ENCODE peak calls at places on chromosomes 5 and 9, in eight cellular contexts. B is mesothelial cell of epicardium; W is pons; Q is HCEC 1CT; P is NCI-H1694 treated with DMSO at 0.1 percent for 48 hours; G is coronary artery; X is endothelial cell; O is CD4-positive, alpha-beta memory T cell. H is an unnamed sample.

GRCh38 chr9:95724253-95724991 is 151.1 kb upstream of the ERCC6L2 start:
- DNase-seq in B (no peak), W (no peak), Q (no peak), P (no peak), G (no peak), X (no peak), O (peak; percentile 84), H (no peak)

GRCh38 chr5:73095564-73096238 is 24.7 kb upstream of the TMEM171 start:
- DNase-seq in B (no peak), W (no peak), Q (no peak), P (no peak), G (no peak), X (no peak), O (no peak), H (no peak)

GRCh38 chr5:177355162-177355867 is 2.4 kb upstream of the RGS14 start:
- DNase-seq in B (no peak), W (no peak), Q (no peak), P (no peak), G (no peak), X (no peak), O (no peak), H (no peak)

GRCh38 chr9:85420750-85421149 is 321.0 kb downstream of the AGTPBP1 start:
- DNase-seq in B (no peak), W (no peak), Q (no peak), P (no peak), G (no peak), X (peak; percentile 18), O (no peak), H (peak; percentile 92)

GRCh38 chr5:145915970-145916638 is 20.3 kb upstream of the SH3RF2 start:
- DNase-seq in B (no peak), W (no peak), Q (no peak), P (no peak), G (no peak), X (no peak), O (no peak), H (peak; percentile 64)

GRCh38 chr9:15142903-15143534 is 164.0 kb downstream of the TTC39B start:
- DNase-seq in B (no peak), W (peak; percentile 60), Q (peak; percentile 49), P (peak; percentile 75), G (no peak), X (peak; percentile 9), O (peak; percentile 29), H (peak; percentile 83)

GRCh38 chr5:146018461-146019375 is 82.3 kb downstream of the SH3RF2 start:
- DNase-seq in B (no peak), W (no peak), Q (no peak), P (no peak), G (no peak), X (no peak), O (no peak), H (no peak)

GRCh38 chr5:72203251-72203845 is 96.1 kb downstream of the MAP1B start:
- DNase-seq in B (no peak), W (no peak), Q (no peak), P (no peak), G (no peak), X (no peak), O (no peak), H (no peak)

GRCh38 chr5:417301-417700 is 25.7 kb upstream of the EXOC3 start:
- DNase-seq in B (no peak), W (no peak), Q (no peak), P (no peak), G (no peak), X (no peak), O (no peak), H (no peak)

GRCh38 chr9:2856400-2856799 is 12.5 kb upstream of the PUM3 start:
- DNase-seq in B (no peak), W (no peak), Q (no peak), P (no peak), G (no peak), X (no peak), O (no peak), H (no peak)

GRCh38 chr5:42555797-42556196 is 132.6 kb downstream of the GHR start:
- DNase-seq in B (no peak), W (no peak), Q (no peak), P (no peak), G (no peak), X (no peak), O (no peak), H (no peak)

GRCh38 chr9:91346644-91347043 is 15.1 kb downstream of the AUH start:
- DNase-seq in B (no peak), W (no peak), Q (no peak), P (no peak), G (no peak), X (no peak), O (no peak), H (no peak)

GRCh38 chr5:54243483-54244080 is 66.8 kb downstream of the ARL15 start:
- DNase-seq in B (no peak), W (peak; percentile 32), Q (peak; percentile 43), P (peak; percentile 35), G (no peak), X (peak; percentile 47), O (peak; percentile 29), H (peak; percentile 50)

GRCh38 chr5:179143446-179143845 is 83.3 kb downstream of the ZNF354C start:
- DNase-seq in B (no peak), W (no peak), Q (peak; percentile 13), P (no peak), G (no peak), X (no peak), O (no peak), H (peak; percentile 43)

GRCh38 chr9:110623462-110624025 is 44.0 kb upstream of the SVEP1 start:
- DNase-seq in B (no peak), W (peak; percentile 88), Q (peak; percentile 64), P (peak; percentile 36), G (no peak), X (peak; percentile 54), O (peak; percentile 0), H (peak; percentile 77)

GRCh38 chr9:40884072-40884901 is 244.2 kb downstream of the FOXD4L6 start:
- DNase-seq in B (no peak), W (no peak), Q (no peak), P (no peak), G (peak; percentile 73), X (no peak), O (no peak), H (no peak)

GRCh38 chr9:26856413-26857032 is 36.1 kb downstream of the CAAP1 start:
- DNase-seq in B (no peak), W (peak; percentile 37), Q (peak; percentile 46), P (peak; percentile 40), G (no peak), X (peak; percentile 50), O (peak; percentile 6), H (peak; percentile 72)

GRCh38 chr9:37611014-37611413 is 18.6 kb upstream of the TOMM5 start:
- DNase-seq in B (no peak), W (no peak), Q (no peak), P (no peak), G (no peak), X (no peak), O (no peak), H (no peak)

GRCh38 chr9:133605856-133606721 is 3.1 kb downstream of the FAM163B start:
- DNase-seq in B (no peak), W (no peak), Q (no peak), P (peak; percentile 28), G (no peak), X (no peak), O (no peak), H (no peak)

GRCh38 chr9:114083693-114084092 is 5.6 kb upstream of the AMBP start:
- DNase-seq in B (peak; percentile 33), W (no peak), Q (no peak), P (no peak), G (no peak), X (no peak), O (no peak), H (no peak)

GRCh38 chr9:130022566-130023146 is 20.3 kb downstream of the FNBP1 start:
- DNase-seq in B (no peak), W (no peak), Q (no peak), P (no peak), G (no peak), X (no peak), O (no peak), H (no peak)

GRCh38 chr5:80867233-80867632 is 92.9 kb upstream of the RASGRF2 start:
- DNase-seq in B (no peak), W (no peak), Q (no peak), P (no peak), G (no peak), X (no peak), O (no peak), H (no peak)

GRCh38 chr9:108622467-108622866 is 233.3 kb downstream of the ACTL7B start:
- DNase-seq in B (no peak), W (no peak), Q (peak; percentile 82), P (no peak), G (no peak), X (no peak), O (no peak), H (no peak)

GRCh38 chr5:147446528-147446927 is 63.3 kb downstream of the DPYSL3 start:
- DNase-seq in B (no peak), W (no peak), Q (no peak), P (peak; percentile 80), G (no peak), X (no peak), O (no peak), H (no peak)

GRCh38 chr9:26742843-26743242 is 149.8 kb downstream of the CAAP1 start:
- DNase-seq in B (no peak), W (no peak), Q (no peak), P (no peak), G (no peak), X (no peak), O (no peak), H (no peak)

GRCh38 chr5:31443572-31443971 is 88.3 kb downstream of the DROSHA start:
- DNase-seq in B (no peak), W (no peak), Q (no peak), P (no peak), G (no peak), X (no peak), O (no peak), H (no peak)

GRCh38 chr5:144134181-144134827 is 36.2 kb downstream of the YIPF5 start:
- DNase-seq in B (no peak), W (no peak), Q (no peak), P (peak; percentile 35), G (no peak), X (no peak), O (no peak), H (peak; percentile 11)

GRCh38 chr5:142387022-142387682 is 62.3 kb upstream of the SPRY4 start:
- DNase-seq in B (no peak), W (no peak), Q (no peak), P (no peak), G (no peak), X (no peak), O (no peak), H (no peak)

GRCh38 chr5:154520861-154521453 is 42.9 kb upstream of the HAND1 start:
- DNase-seq in B (peak; percentile 75), W (no peak), Q (no peak), P (peak; percentile 12), G (no peak), X (peak; percentile 68), O (no peak), H (peak; percentile 85)

GRCh38 chr5:15533124-15533893 is 33.3 kb downstream of the FBXL7 start:
- DNase-seq in B (no peak), W (no peak), Q (peak; percentile 81), P (no peak), G (no peak), X (no peak), O (no peak), H (no peak)

H was measured in left kidney.